ENCODE peak calls at places on chromosomes 11 and 22, in ten cellular contexts. O is GM12892, P is sigmoid colon, V is GM12891, M is HCT116, W is endothelial cell of umbilical vein, J is stomach, A is esophagus muscularis mucosa, Z is H1, L is upper lobe of left lung. U is an unnamed sample.
A peak's percentile ranks its signal among the peaks of the same experiment; 100 is the strongest.

GRCh38 chr11:77287615-77288273 is 13.7 kb downstream of the GDPD4 start:
- DNase-seq in Z (no peak), W (no peak), A (no peak), L (no peak), O (no peak), J (no peak), V (no peak), P (no peak), M (no peak), U (no peak)

GRCh38 chr11:1176224-1177019 is 18.7 kb downstream of the MUC5AC start:
- DNase-seq in V (no peak), M (no peak), L (peak; percentile 78), J (no peak), A (no peak), Z (no peak), P (no peak), O (no peak), W (no peak), U (no peak)

GRCh38 chr11:125943661-125944349 is 2.0 kb upstream of the VSIG10L2 start:
- DNase-seq in P (no peak), A (no peak), J (peak; percentile 15), W (no peak), O (no peak), M (no peak), V (no peak), L (no peak), Z (no peak), U (no peak)

GRCh38 chr22:36369922-36370781 is 17.6 kb downstream of the MYH9 start:
- DNase-seq in J (peak; percentile 76), M (no peak), O (no peak), A (no peak), P (peak; percentile 86), L (no peak), Z (no peak), W (peak; percentile 76), V (no peak), U (peak; percentile 87)

GRCh38 chr11:74749127-74749964 is 697 bp downstream of the RNF169 start:
- DNase-seq in L (peak; percentile 93), J (peak; percentile 54), W (peak; percentile 73), P (no peak), M (peak; percentile 19), O (peak; percentile 73), A (no peak), V (peak; percentile 62), Z (peak; percentile 73), U (peak; percentile 94)

GRCh38 chr22:28594784-28595324 is 84.8 kb downstream of the TTC28 start:
- DNase-seq in W (peak; percentile 69), A (no peak), J (no peak), P (no peak), V (peak; percentile 11), Z (no peak), L (no peak), M (peak; percentile 35), O (no peak), U (no peak)

GRCh38 chr11:57568330-57568766 is 876 bp upstream of the UBE2L6 start:
- DNase-seq in P (peak; percentile 90), O (no peak), Z (peak; percentile 97), J (no peak), V (no peak), W (peak; percentile 72), L (no peak), A (peak; percentile 96), M (peak; percentile 56), U (no peak)

GRCh38 chr22:35409783-35410662 is 10.1 kb downstream of the MCM5 start:
- DNase-seq in V (peak; percentile 70), P (no peak), M (no peak), J (no peak), W (no peak), Z (no peak), O (peak; percentile 62), L (no peak), A (no peak), U (peak; percentile 92)

GRCh38 chr11:84316866-84317560 is 1030.8 kb upstream of the CCDC90B start:
- DNase-seq in W (no peak), P (no peak), V (no peak), Z (no peak), A (no peak), O (no peak), L (peak; percentile 30), J (no peak), M (no peak), U (no peak)

GRCh38 chr11:118621071-118621815 is 13.8 kb downstream of the PHLDB1 start:
- DNase-seq in J (peak; percentile 85), L (peak; percentile 94), O (no peak), Z (peak; percentile 89), A (peak; percentile 96), P (peak; percentile 96), M (peak; percentile 51), V (peak; percentile 51), W (peak; percentile 93), U (peak; percentile 87)

GRCh38 chr22:43885786-43886185 is 6.0 kb downstream of the PNPLA5 start:
- DNase-seq in Z (no peak), O (no peak), W (no peak), P (peak; percentile 20), L (no peak), A (no peak), V (no peak), J (no peak), M (no peak), U (no peak)

GRCh38 chr22:31345331-31346254 is 553 bp downstream of the PATZ1 start:
- DNase-seq in J (peak; percentile 88), A (no peak), Z (peak; percentile 91), W (peak; percentile 80), M (peak; percentile 68), V (peak; percentile 93), P (peak; percentile 90), L (peak; percentile 98), O (peak; percentile 94), U (peak; percentile 96)

GRCh38 chr22:29266564-29267461 is 968 bp downstream of the RHBDD3 start:
- DNase-seq in Z (no peak), V (no peak), W (peak; percentile 20), O (no peak), L (no peak), A (no peak), P (no peak), M (no peak), J (no peak), U (peak; percentile 79)

GRCh38 chr11:15726221-15726746 is 611.6 kb downstream of the INSC start:
- DNase-seq in W (no peak), M (no peak), Z (no peak), P (no peak), L (no peak), O (no peak), J (no peak), A (no peak), V (no peak), U (no peak)

GRCh38 chr11:15727125-15727524 is 612.4 kb downstream of the INSC start:
- DNase-seq in A (no peak), J (no peak), V (no peak), M (no peak), L (no peak), Z (no peak), P (no peak), O (no peak), W (no peak), U (no peak)

GRCh38 chr11:15723966-15724365 is 609.2 kb downstream of the INSC start:
- DNase-seq in W (no peak), P (no peak), J (no peak), M (no peak), L (no peak), Z (no peak), A (no peak), O (no peak), V (no peak), U (no peak)

GRCh38 chr11:15724611-15725010 is 609.9 kb downstream of the INSC start:
- DNase-seq in Z (no peak), J (no peak), V (no peak), O (no peak), P (no peak), W (no peak), L (no peak), A (no peak), M (no peak), U (no peak)

GRCh38 chr11:15725246-15725645 is 610.5 kb downstream of the INSC start:
- DNase-seq in P (no peak), Z (no peak), M (no peak), V (no peak), O (no peak), J (no peak), A (no peak), W (no peak), L (no peak), U (no peak)
- TF ChIP-seq POLR2AphosphoS5 in P (no peak), Z (no peak), M (no peak), V (no peak), O (no peak), J (no peak), A (no peak), W (no peak), L (no peak), U (no peak)

GRCh38 chr22:17916226-17916889 is 108.0 kb downstream of the MICAL3 start:
- DNase-seq in P (peak; percentile 54), Z (no peak), V (no peak), O (no peak), J (no peak), L (no peak), W (no peak), M (no peak), A (no peak), U (no peak)
- TF ChIP-seq POLR2A in P (no peak), Z (no peak), V (no peak), O (no peak), J (no peak), L (no peak), W (no peak), M (no peak), A (no peak), U (no peak)

GRCh38 chr22:47570851-47571250 is 808.4 kb downstream of the TBC1D22A start:
- DNase-seq in J (no peak), M (no peak), O (no peak), A (no peak), P (no peak), Z (no peak), W (no peak), L (no peak), V (no peak), U (no peak)
- TF ChIP-seq POLR2AphosphoS5 in J (no peak), M (no peak), O (no peak), A (no peak), P (no peak), Z (no peak), W (no peak), L (no peak), V (no peak), U (no peak)

GRCh38 chr11:65538915-65539374 is 14.1 kb downstream of the SCYL1 start:
- DNase-seq in O (no peak), J (no peak), A (no peak), W (no peak), Z (peak; percentile 71), L (peak; percentile 87), P (no peak), M (no peak), V (no peak), U (peak; percentile 81)

GRCh38 chr11:65538232-65538914 is 13.5 kb downstream of the SCYL1 start:
- DNase-seq in W (no peak), A (no peak), V (no peak), O (no peak), Z (no peak), L (peak; percentile 85), M (no peak), P (peak; percentile 68), J (no peak), U (peak; percentile 87)

GRCh38 chr11:65541093-65542010 is 16.5 kb downstream of the SCYL1 start:
- DNase-seq in A (no peak), Z (no peak), P (peak; percentile 73), L (no peak), J (no peak), O (no peak), M (no peak), V (no peak), W (peak; percentile 24), U (no peak)

GRCh38 chr11:65540290-65541092 is 15.6 kb downstream of the SCYL1 start:
- DNase-seq in J (peak; percentile 95), V (peak; percentile 99), M (peak; percentile 64), Z (peak; percentile 98), L (peak; percentile 99), O (peak; percentile 99), W (peak; percentile 90), P (peak; percentile 95), A (peak; percentile 98), U (peak; percentile 99)

GRCh38 chr11:65539401-65540289 is 14.8 kb downstream of the SCYL1 start:
- DNase-seq in L (peak; percentile 93), P (peak; percentile 70), Z (peak; percentile 89), A (no peak), J (peak; percentile 83), O (peak; percentile 89), M (peak; percentile 62), W (no peak), V (peak; percentile 89), U (no peak)
- TF ChIP-seq POLR2A in L (no peak), P (no peak), Z (no peak), A (no peak), J (no peak), O (no peak), M (peak; percentile 58), W (no peak), V (no peak), U (no peak)

U was measured in spleen.